ENCODE peak calls at places on chromosomes 5 and 9, in four cellular contexts. H is fibroblast of lung, T is GM06990, Z is psoas muscle. X is an unnamed sample.

GRCh38 chr5:103283869-103284268 is 25.3 kb downstream of the MACIR start:
- DNase-seq in H (no peak), T (no peak), Z (no peak), X (no peak)

GRCh38 chr9:79684059-79684458 is 112.3 kb downstream of the TLE4 start:
- DNase-seq in H (no peak), T (no peak), Z (no peak), X (no peak)

GRCh38 chr5:10691826-10692785 is 68.9 kb downstream of the DAP start:
- DNase-seq in H (peak), T (no peak), Z (no peak), X (no peak)

GRCh38 chr5:132073231-132074013 is at the start of gene CSF2:
- DNase-seq in H (peak), T (no peak), Z (no peak), X (no peak)

GRCh38 chr5:147055850-147056523 is 177.4 kb upstream of the PPP2R2B start:
- DNase-seq in H (peak), T (no peak), Z (no peak), X (no peak)

GRCh38 chr9:23736293-23736692 is 89.7 kb downstream of the ELAVL2 start:
- DNase-seq in H (no peak), T (no peak), Z (no peak), X (no peak)

GRCh38 chr9:121685795-121686377 is 34.5 kb downstream of the DAB2IP start:
- DNase-seq in H (no peak), T (no peak), Z (no peak), X (no peak)

GRCh38 chr9:132154925-132155324 is 6.9 kb upstream of the NTNG2 start:
- DNase-seq in H (no peak), T (no peak), Z (no peak), X (no peak)

GRCh38 chr5:160021818-160022446 is 13.0 kb downstream of the TTC1 start:
- DNase-seq in H (peak), T (peak), Z (no peak), X (peak)

GRCh38 chr5:62082370-62082778 is 223.6 kb upstream of the KIF2A start:
- DNase-seq in H (peak), T (no peak), Z (no peak), X (no peak)

GRCh38 chr5:135007305-135007704 is 26.7 kb downstream of the PITX1 start:
- DNase-seq in H (no peak), T (no peak), Z (no peak), X (no peak)

GRCh38 chr9:8600914-8601680 is 801.5 kb upstream of the DMAC1 start:
- DNase-seq in H (no peak), T (no peak), Z (no peak), X (no peak)

DNA sequence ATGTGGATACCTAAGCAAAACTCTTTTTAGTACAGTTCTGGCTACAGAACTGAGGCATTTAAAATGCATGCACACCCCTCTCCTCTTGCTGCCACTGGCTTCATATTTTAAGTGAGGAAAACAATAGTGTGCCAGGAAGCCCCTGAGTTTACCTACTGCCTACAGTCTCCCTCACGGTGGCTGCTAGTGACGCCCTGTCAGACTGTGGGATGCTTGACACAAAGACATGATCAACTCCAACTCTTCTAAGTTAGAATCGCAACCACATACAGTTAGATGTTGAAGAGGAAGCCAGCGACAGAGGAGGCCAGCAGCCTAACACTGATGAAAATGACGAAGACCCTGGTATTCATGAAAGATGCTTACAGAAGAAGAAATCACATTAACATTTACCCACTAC is 1.3 kb downstream of the SEC16A start:
- DNase-seq in H (no peak), T (no peak), Z (no peak), X (no peak)
- H3K4me3 ChIP-seq in H (peak), T (peak), Z (peak), X (no peak)

GRCh38 chr9:137621131-137621757 is 2.4 kb downstream of the EHMT1 start:
- DNase-seq in H (no peak), T (no peak), Z (no peak), X (peak)
- TF ChIP-seq CTCF in H (peak), T (peak), Z (peak), X (no peak)

DNA sequence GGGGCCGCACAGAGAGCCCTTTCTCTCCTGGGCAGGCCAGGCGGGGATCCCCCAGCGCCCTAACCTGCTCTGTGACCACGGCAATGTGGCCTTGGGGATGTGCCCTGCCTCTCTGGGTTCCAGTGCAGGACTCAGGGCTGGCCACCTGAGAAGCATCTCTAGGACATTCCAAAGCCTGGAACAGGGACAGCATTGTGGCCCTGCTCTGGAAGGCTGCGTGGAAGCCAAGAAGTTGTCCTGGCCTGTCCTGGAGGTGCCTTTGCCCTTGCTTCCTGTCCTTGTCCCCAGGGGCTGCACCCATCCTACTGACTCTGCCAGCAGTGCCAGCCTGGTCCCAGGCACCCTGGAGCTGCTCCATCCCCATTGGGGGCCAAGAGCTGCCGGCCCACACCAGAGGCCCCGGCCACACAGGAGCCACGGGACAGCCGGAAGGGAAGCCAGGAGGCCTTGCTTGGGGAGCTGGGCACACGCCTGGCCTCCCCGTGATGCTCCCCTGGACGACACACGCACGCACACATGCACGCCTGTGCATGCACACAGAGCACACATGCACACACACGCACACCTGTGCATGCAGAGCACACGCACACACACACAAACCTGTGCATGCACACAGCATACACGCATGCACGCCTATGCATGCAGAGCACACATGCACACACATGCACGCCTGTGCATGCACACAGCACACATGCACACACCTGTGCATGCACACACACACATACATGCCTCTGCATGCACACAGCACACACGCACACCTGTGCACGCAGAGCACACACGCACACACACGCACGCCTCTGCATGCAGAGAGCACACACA is 20.1 kb upstream of the CAMSAP1 start:
- DNase-seq in H (no peak), T (no peak), Z (no peak), X (no peak)
- H3K4me3 ChIP-seq in H (no peak), T (no peak), Z (no peak), X (no peak)

DNA sequence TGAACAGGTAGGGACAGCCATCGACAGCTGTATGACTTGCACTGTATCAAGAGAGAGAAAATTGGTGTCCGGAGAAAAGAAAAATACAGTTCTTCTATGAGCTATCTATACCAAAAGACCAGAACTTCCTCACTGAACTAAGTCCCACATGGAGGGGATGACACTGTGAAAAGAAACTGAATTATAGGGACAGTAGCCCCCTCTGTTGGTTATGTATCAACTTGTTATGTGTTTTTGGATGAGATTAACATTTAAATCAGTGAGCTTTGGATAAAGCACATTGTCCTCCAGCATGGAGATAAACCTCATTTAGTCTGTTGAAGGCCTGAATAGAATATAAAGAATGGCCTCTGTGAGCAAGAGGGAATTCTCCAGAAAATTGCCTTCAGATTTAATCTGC is 176.6 kb upstream of the SH3GL2 start:
- DNase-seq in H (peak), T (no peak), Z (no peak), X (no peak)
- TF ChIP-seq CTCF in H (peak), T (no peak), Z (no peak), X (no peak)

GRCh38 chr9:112864413-112864812 is 26.3 kb downstream of the SLC46A2 start:
- DNase-seq in H (no peak), T (no peak), Z (no peak), X (no peak)
- H3K4me3 ChIP-seq in H (no peak), T (no peak), Z (no peak), X (no peak)

GRCh38 chr5:107858324-107858723 is 187.6 kb upstream of the EFNA5 start:
- DNase-seq in H (no peak), T (no peak), Z (no peak), X (no peak)

GRCh38 chr5:107858788-107859187 is 188.1 kb upstream of the EFNA5 start:
- DNase-seq in H (no peak), T (no peak), Z (no peak), X (no peak)

GRCh38 chr5:107861565-107861964 is 190.8 kb upstream of the EFNA5 start:
- DNase-seq in H (no peak), T (no peak), Z (no peak), X (no peak)

GRCh38 chr5:107857785-107858184 is 187.0 kb upstream of the EFNA5 start:
- DNase-seq in H (no peak), T (no peak), Z (no peak), X (no peak)

DNA sequence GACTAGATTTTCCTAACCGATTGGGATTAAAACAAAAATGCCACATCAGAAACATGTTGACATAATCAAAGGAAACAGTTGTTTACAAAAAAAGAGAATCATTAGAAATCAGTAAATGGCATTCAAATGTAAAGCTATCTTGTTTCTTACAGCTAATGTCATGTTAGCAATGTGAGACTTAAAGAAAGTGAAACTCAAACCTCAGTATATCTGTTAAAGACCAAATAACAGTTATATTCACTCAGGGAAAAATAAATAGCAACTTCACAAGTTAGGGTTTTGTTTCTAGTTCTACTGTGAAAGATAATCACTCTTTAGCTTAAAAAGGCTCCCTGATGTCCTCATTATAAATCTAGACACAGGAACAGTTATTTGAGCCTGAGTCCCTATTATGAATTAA is 189.3 kb upstream of the EFNA5 start:
- DNase-seq in H (no peak), T (no peak), Z (no peak), X (no peak)
- TF ChIP-seq CTCF in H (no peak), T (no peak), Z (no peak), X (no peak)

GRCh38 chr5:87252283-87252605 is 15.4 kb upstream of the RASA1 start:
- DNase-seq in H (no peak), T (no peak), Z (no peak), X (no peak)
- H3K4me3 ChIP-seq in H (no peak), T (no peak), Z (no peak), X (no peak)

GRCh38 chr5:13627673-13628454 is 316.6 kb downstream of the DNAH5 start:
- DNase-seq in H (no peak), T (no peak), Z (no peak), X (no peak)
- TF ChIP-seq CTCF in H (no peak), T (no peak), Z (no peak), X (no peak)

DNA sequence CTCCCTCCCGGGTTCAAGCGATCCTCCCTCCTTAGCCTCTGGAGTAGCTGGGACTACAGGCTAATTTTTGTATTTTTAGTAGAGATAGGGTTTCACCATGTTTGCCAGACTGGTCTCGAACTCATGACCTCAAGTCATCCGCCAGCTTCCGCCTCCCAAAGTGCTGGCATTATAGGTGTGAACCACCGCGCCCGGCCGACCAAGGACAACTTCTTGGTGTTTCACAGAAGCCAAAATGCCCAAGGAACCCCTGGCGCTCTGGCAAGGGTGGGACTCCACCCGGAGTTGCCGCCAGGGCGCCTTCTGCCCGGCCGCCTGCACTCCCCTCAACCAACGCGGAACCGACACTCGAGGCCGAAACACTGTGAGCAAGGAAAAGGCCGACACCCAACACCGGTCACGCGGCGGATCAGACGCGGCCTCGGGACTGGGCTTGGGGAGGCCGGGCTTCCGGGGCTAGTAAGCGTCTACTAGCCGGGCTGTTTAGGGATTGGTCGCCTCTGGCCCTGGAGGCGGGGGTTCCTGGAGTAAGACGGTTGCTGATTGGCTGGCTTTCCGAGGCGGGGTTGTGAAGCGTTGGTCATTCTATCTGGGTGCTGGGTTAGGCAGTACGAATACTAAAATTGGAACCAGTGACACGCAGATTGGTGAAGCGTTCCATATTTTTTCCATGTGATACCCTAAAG is 7.7 kb upstream of the CFAP157 start:
- DNase-seq in H (peak), T (peak), Z (peak), X (peak)
- H3K4me3 ChIP-seq in H (no peak), T (peak), Z (peak), X (no peak)